ENCODE peak calls at places on chromosomes 5 and 9, in eight cellular contexts. U, C, K, R, P, O, H and Q are unnamed samples.

GRCh38 chr5:59525957-59526356 is 367.6 kb downstream of the PDE4D start:
- DNase-seq in O (no peak), P (no peak), R (no peak), C (no peak), U (no peak), H (no peak), K (no peak), Q (no peak)

GRCh38 chr9:92482336-92482735 is at the start of gene ASPN:
- DNase-seq in U (no peak), R (no peak), O (no peak), H (no peak), P (no peak), C (no peak), K (no peak), Q (no peak)

GRCh38 chr9:101119206-101119819 is 90.8 kb downstream of the PLPPR1 start:
- DNase-seq in U (peak), C (peak), O (peak), K (peak), R (no peak), P (peak), H (peak), Q (no peak)

GRCh38 chr9:117697046-117697445 is 7.2 kb upstream of the TLR4 start:
- DNase-seq in H (no peak), K (no peak), P (no peak), R (no peak), U (no peak), O (no peak), C (peak), Q (no peak)

GRCh38 chr9:69542942-69543704 is 129.0 kb downstream of the APBA1 start:
- DNase-seq in O (no peak), C (peak), K (peak), R (no peak), H (no peak), P (no peak), U (no peak), Q (no peak)

GRCh38 chr5:1537166-1538154 is 13.7 kb upstream of the LPCAT1 start:
- DNase-seq in O (no peak), R (no peak), P (no peak), H (peak), U (no peak), K (no peak), C (no peak), Q (no peak)

GRCh38 chr5:130282044-130282443 is 377.8 kb downstream of the CHSY3 start:
- DNase-seq in K (no peak), U (no peak), P (no peak), O (no peak), C (no peak), R (no peak), H (no peak), Q (no peak)

GRCh38 chr5:136058972-136059354 is 30.2 kb downstream of the TGFBI start:
- DNase-seq in K (no peak), U (no peak), C (no peak), R (no peak), O (no peak), H (no peak), P (no peak), Q (no peak)

GRCh38 chr9:133397370-133397769 is 20.4 kb downstream of the REXO4 start:
- DNase-seq in C (no peak), U (no peak), H (no peak), O (no peak), P (no peak), R (no peak), K (no peak), Q (no peak)

GRCh38 chr9:131670247-131670681 is 69.6 kb downstream of the RAPGEF1 start:
- DNase-seq in O (no peak), H (peak), U (no peak), P (no peak), K (no peak), C (no peak), R (no peak), Q (no peak)

GRCh38 chr5:151647320-151647861 is 39.3 kb downstream of the SPARC start:
- DNase-seq in U (no peak), H (no peak), K (no peak), O (no peak), R (no peak), P (no peak), C (peak), Q (no peak)

GRCh38 chr5:59433174-59433573 is 460.4 kb downstream of the PDE4D start:
- DNase-seq in K (no peak), O (no peak), H (no peak), U (no peak), R (no peak), P (no peak), C (no peak), Q (no peak)

GRCh38 chr5:74626386-74627222 is 13.9 kb downstream of the ENC1 start:
- DNase-seq in P (no peak), C (no peak), H (no peak), O (no peak), R (no peak), U (no peak), K (no peak), Q (no peak)

GRCh38 chr5:140978260-140978659 is 12.0 kb downstream of the PCDHAC2 start:
- DNase-seq in R (no peak), K (no peak), U (no peak), O (no peak), C (no peak), H (peak), P (no peak), Q (no peak)

GRCh38 chr9:97740848-97741821 is 44.0 kb upstream of the XPA start:
- DNase-seq in U (peak), C (peak), O (peak), P (peak), H (peak), R (peak), K (no peak), Q (no peak)

GRCh38 chr9:126514037-126514821 is 99.5 kb upstream of the LMX1B start:
- DNase-seq in U (peak), K (no peak), O (peak), C (peak), P (peak), R (peak), H (peak), Q (peak)

GRCh38 chr5:177576169-177576568 is 15.8 kb upstream of the TMED9 start:
- DNase-seq in H (no peak), O (no peak), P (no peak), R (no peak), C (no peak), K (no peak), U (no peak), Q (no peak)

GRCh38 chr5:116964438-116964837 is 389.8 kb upstream of the SEMA6A start:
- DNase-seq in K (no peak), H (no peak), C (no peak), O (no peak), P (no peak), R (no peak), U (no peak), Q (no peak)

GRCh38 chr5:151147033-151147432 is 10.5 kb downstream of the ANXA6 start:
- DNase-seq in H (no peak), P (no peak), C (no peak), U (no peak), K (no peak), R (no peak), O (no peak), Q (no peak)

GRCh38 chr5:125006011-125006685 is 259.7 kb upstream of the ZNF608 start:
- DNase-seq in P (no peak), K (no peak), O (no peak), R (no peak), U (no peak), C (no peak), H (no peak), Q (no peak)

GRCh38 chr9:114307323-114308250 is 15.3 kb upstream of the ORM1 start:
- DNase-seq in R (no peak), K (no peak), O (no peak), H (peak), P (no peak), C (no peak), U (no peak), Q (no peak)

GRCh38 chr5:81187885-81188284 is 45.2 kb upstream of the CKMT2 start:
- DNase-seq in R (no peak), K (no peak), O (no peak), U (no peak), H (no peak), P (no peak), C (no peak), Q (no peak)

GRCh38 chr5:180142824-180143610 is 66.0 kb downstream of the RASGEF1C start:
- DNase-seq in K (no peak), P (no peak), H (peak), R (no peak), U (no peak), C (no peak), O (no peak), Q (no peak)

GRCh38 chr5:92778261-92778660 is 802.8 kb downstream of the NR2F1-AS1 start:
- DNase-seq in P (no peak), C (no peak), O (no peak), K (no peak), R (no peak), U (no peak), H (no peak), Q (no peak)

GRCh38 chr9:91814681-91815212 is 135.3 kb downstream of the ROR2 start:
- DNase-seq in K (no peak), U (no peak), P (no peak), H (no peak), O (no peak), C (no peak), R (no peak), Q (no peak)

GRCh38 chr5:39218482-39219381 is 631 bp downstream of the FYB1 start:
- DNase-seq in K (no peak), O (no peak), P (no peak), C (peak), H (no peak), U (no peak), R (no peak), Q (no peak)

GRCh38 chr5:97076098-97076497 is 66.3 kb downstream of the LIX1 start:
- DNase-seq in C (no peak), R (no peak), O (no peak), P (no peak), U (no peak), H (no peak), K (no peak), Q (no peak)

GRCh38 chr5:87410941-87411340 is 1.8 kb downstream of the CCNH start:
- DNase-seq in U (no peak), O (no peak), C (no peak), R (no peak), K (no peak), H (no peak), P (no peak), Q (no peak)

GRCh38 chr5:96567188-96567587 is 95.0 kb upstream of the CAST start:
- DNase-seq in C (no peak), U (no peak), O (no peak), P (no peak), H (no peak), R (no peak), K (no peak), Q (no peak)

GRCh38 chr5:88719434-88719833 is 163.6 kb downstream of the MEF2C start:
- DNase-seq in O (no peak), R (no peak), U (no peak), K (no peak), C (no peak), H (no peak), P (no peak), Q (no peak)

GRCh38 chr5:109410389-109411174 is 808 bp upstream of the PJA2 start:
- DNase-seq in O (no peak), U (peak), H (peak), R (peak), K (peak), P (peak), C (peak), Q (peak)

GRCh38 chr5:76415855-76416254 is 12.8 kb downstream of the IQGAP2 start:
- DNase-seq in R (no peak), H (no peak), K (no peak), P (no peak), U (no peak), C (no peak), O (no peak), Q (no peak)

GRCh38 chr9:115808695-115809094 is 344.9 kb upstream of the PAPPA start:
- DNase-seq in O (no peak), P (no peak), C (no peak), H (no peak), U (no peak), K (no peak), R (no peak), Q (no peak)